ENCODE peak calls at places on chromosome 15, in nine cellular contexts. K is stimulated activated CD4-positive, alpha-beta T cell treated with anti-CD3 and anti-CD28 coated beads, Interleukin-4, amount 100 ng/mL, for 24 hours; V is T-cell; X is stromal cell of bone marrow; P is HT-29; O is NCI-H1417 treated with DMSO at 0.1 percent for 48 hours; S is A549; R is hypothalamus; E is non-pigmented ciliary epithelial cell. U is an unnamed sample.

GRCh38 chr15:39124925-39125625 is 455.8 kb upstream of the THBS1 start:
- DNase-seq in K (no peak), V (no peak), X (no peak), P (no peak), O (no peak), S (no peak), R (no peak), E (no peak), U (no peak)

GRCh38 chr15:29670945-29671307 is 151.3 kb downstream of the TJP1 start:
- DNase-seq in K (no peak), V (no peak), X (peak; percentile 76), P (peak; percentile 99), O (no peak), S (peak; percentile 97), R (no peak), E (no peak), U (no peak)

GRCh38 chr15:63503739-63504246 is 600 bp upstream of the USP3 start:
- DNase-seq in K (peak; percentile 89), V (peak; percentile 92), X (no peak), P (peak; percentile 85), O (no peak), S (peak; percentile 48), R (no peak), E (no peak), U (peak; percentile 86)

GRCh38 chr15:98751767-98752166 is 103.4 kb downstream of the IGF1R start:
- DNase-seq in K (no peak), V (no peak), X (no peak), P (no peak), O (no peak), S (no peak), R (no peak), E (no peak), U (no peak)

GRCh38 chr15:60477164-60477563 is 1.8 kb downstream of the ICE2 start:
- DNase-seq in K (no peak), V (no peak), X (no peak), P (no peak), O (no peak), S (no peak), R (no peak), E (no peak), U (no peak)

GRCh38 chr15:39504812-39505211 is 76.1 kb upstream of the THBS1 start:
- DNase-seq in K (no peak), V (no peak), X (peak; percentile 77), P (no peak), O (no peak), S (no peak), R (no peak), E (peak; percentile 85), U (no peak)

GRCh38 chr15:63488432-63488910 is 15.9 kb upstream of the USP3 start:
- DNase-seq in K (no peak), V (no peak), X (no peak), P (no peak), O (no peak), S (no peak), R (no peak), E (no peak), U (no peak)

GRCh38 chr15:29268706-29269484 is 727 bp downstream of the NSMCE3 start:
- DNase-seq in K (peak; percentile 40), V (peak; percentile 68), X (no peak), P (peak; percentile 20), O (no peak), S (peak; percentile 13), R (no peak), E (no peak), U (no peak)

GRCh38 chr15:39156166-39156565 is 424.7 kb upstream of the THBS1 start:
- DNase-seq in K (no peak), V (no peak), X (peak; percentile 91), P (no peak), O (no peak), S (no peak), R (no peak), E (no peak), U (no peak)

GRCh38 chr15:99006146-99006545 is 1.4 kb downstream of the PGPEP1L start:
- DNase-seq in K (no peak), V (no peak), X (no peak), P (no peak), O (no peak), S (no peak), R (no peak), E (no peak), U (no peak)

U was measured in naive B cell.